ENCODE peak calls at places on chromosome 1, in seven cellular contexts. U is mesendoderm, B is neuronal stem cell, Q is mesenchymal stem cell, D is H9, Y is H1, M is trophoblast cell. O is an unnamed sample.

GRCh38 chr1:8880068-8880676 is 1.7 kb upstream of the ENO1 start:
- DNase-seq in Q (peak), D (peak), Y (no peak), U (peak), M (no peak), B (no peak), O (peak)

GRCh38 chr1:1609822-1610485 is 5.3 kb upstream of the MIB2 start:
- DNase-seq in B (no peak), Q (no peak), D (no peak), U (no peak), Y (no peak), M (no peak), O (no peak)

GRCh38 chr1:39554277-39554676 is 22.3 kb downstream of the PABPC4 start:
- DNase-seq in D (no peak), U (no peak), Q (no peak), M (no peak), Y (no peak), B (no peak), O (peak)

GRCh38 chr1:91507330-91507729 is 6.7 kb downstream of the CDC7 start:
- DNase-seq in U (no peak), M (peak), Q (no peak), B (no peak), Y (no peak), D (no peak), O (no peak)

GRCh38 chr1:4787551-4787950 is 133.1 kb downstream of the AJAP1 start:
- DNase-seq in B (no peak), Q (no peak), U (no peak), Y (no peak), M (no peak), D (peak), O (no peak)

GRCh38 chr1:59971464-59971911 is 44.9 kb upstream of the CYP2J2 start:
- DNase-seq in M (peak), Q (peak), U (peak), Y (no peak), B (peak), D (peak), O (peak)

GRCh38 chr1:181801617-181802016 is 259.9 kb downstream of the ZNF648 start:
- DNase-seq in Y (no peak), U (no peak), Q (no peak), D (no peak), B (no peak), M (no peak), O (no peak)

GRCh38 chr1:65208577-65208976 is 60.6 kb downstream of the AK4 start:
- DNase-seq in Q (no peak), D (peak), Y (no peak), U (no peak), M (no peak), B (no peak), O (no peak)

GRCh38 chr1:202274611-202275010 is 67.1 kb downstream of the UBE2T start:
- DNase-seq in B (no peak), Q (peak), U (peak), D (peak), M (peak), Y (no peak), O (peak)

GRCh38 chr1:26848947-26849774 is 13.8 kb upstream of the SFN start:
- DNase-seq in U (no peak), Y (no peak), B (no peak), M (no peak), D (no peak), Q (peak), O (peak)

GRCh38 chr1:232170909-232171308 is 459.0 kb downstream of the SIPA1L2 start:
- DNase-seq in U (no peak), B (no peak), M (no peak), Q (no peak), D (no peak), Y (no peak), O (no peak)

GRCh38 chr1:72412286-72412685 is 129.9 kb upstream of the NEGR1 start:
- DNase-seq in U (no peak), Q (no peak), B (no peak), Y (no peak), D (no peak), M (no peak), O (peak)

GRCh38 chr1:51355382-51355781 is 25.0 kb upstream of the TTC39A start:
- DNase-seq in M (no peak), D (no peak), Y (no peak), B (no peak), U (no peak), Q (no peak), O (no peak)

GRCh38 chr1:101130673-101131072 is 105.1 kb upstream of the DPH5 start:
- DNase-seq in U (peak), Q (no peak), B (no peak), Y (no peak), M (peak), D (no peak), O (peak)

GRCh38 chr1:87501738-87502137 is 173.1 kb downstream of the LMO4 start:
- DNase-seq in Q (no peak), Y (no peak), D (no peak), M (no peak), B (no peak), U (no peak), O (peak)

GRCh38 chr1:179129702-179130473 is 48.0 kb downstream of the TOR3A start:
- DNase-seq in Q (peak), Y (no peak), B (no peak), U (no peak), M (peak), D (no peak), O (peak)

GRCh38 chr1:226366290-226366689 is 41.6 kb downstream of the PARP1 start:
- DNase-seq in B (no peak), D (no peak), Q (no peak), Y (no peak), M (no peak), U (no peak), O (peak)

GRCh38 chr1:166507347-166507746 is 331.9 kb upstream of the POGK start:
- DNase-seq in M (no peak), B (no peak), D (no peak), Y (no peak), U (no peak), Q (no peak), O (no peak)

GRCh38 chr1:85372683-85373446 is 92.1 kb downstream of the DDAH1 start:
- DNase-seq in U (no peak), M (no peak), D (no peak), B (no peak), Y (no peak), Q (peak), O (peak)

GRCh38 chr1:235954306-235955283 is 87.9 kb upstream of the LYST start:
- DNase-seq in B (no peak), D (no peak), U (no peak), Q (peak), M (peak), Y (no peak), O (peak)

DNA sequence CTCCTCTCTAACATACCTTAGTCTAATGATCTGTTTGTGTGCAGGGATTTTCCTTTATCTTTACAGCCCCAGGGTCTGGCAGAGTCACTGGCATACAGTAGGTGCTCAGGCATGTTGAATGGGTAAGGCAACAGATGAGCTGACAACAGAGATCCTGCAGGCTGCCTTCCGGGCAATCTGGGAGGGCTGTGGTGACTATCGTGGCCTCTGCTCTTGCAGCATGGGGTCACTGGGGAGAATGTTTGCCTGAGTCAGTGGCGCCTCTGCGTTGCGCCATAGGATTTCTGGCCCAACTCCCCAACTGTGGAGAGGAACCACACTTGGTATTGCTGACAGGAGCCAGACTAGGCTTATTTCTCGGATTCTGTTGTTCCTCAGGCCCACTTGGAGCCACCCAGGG is 93.8 kb downstream of the LAMC2 start:
- DNase-seq in B (no peak), Y (no peak), U (no peak), Q (peak), D (no peak), M (peak), O (peak)
- H4K8ac ChIP-seq in B (no peak), Y (no peak), U (no peak), Q (peak), D (no peak), M (peak), O (peak)

DNA sequence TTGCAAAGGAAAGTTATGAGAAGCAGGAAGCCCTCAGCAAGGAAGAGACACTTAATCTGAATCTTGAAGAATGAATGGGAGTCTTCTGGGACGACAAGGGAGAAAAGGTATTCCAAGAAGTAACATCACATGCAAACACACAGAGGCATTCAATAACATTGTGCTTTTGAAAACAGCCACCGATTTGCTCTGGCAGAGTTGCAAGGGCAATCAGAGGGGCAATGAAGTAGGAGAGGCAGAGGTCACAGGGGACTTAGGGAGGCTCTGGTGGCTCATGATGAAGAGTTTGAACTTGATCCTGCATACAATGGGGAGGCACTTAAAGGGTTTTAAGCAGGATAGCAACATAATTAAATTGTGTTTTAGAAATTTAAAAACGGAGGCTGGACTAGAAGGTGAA is 107.7 kb downstream of the DDX20 start:
- DNase-seq in U (no peak), D (no peak), Y (no peak), M (no peak), Q (no peak), B (no peak), O (no peak)
- H3K23ac ChIP-seq in U (no peak), D (no peak), Y (no peak), M (no peak), Q (no peak), B (no peak), O (no peak)

GRCh38 chr1:244451951-244452795 is 464 bp upstream of the ADSS2 start:
- DNase-seq in B (peak), Q (peak), U (peak), M (peak), Y (peak), D (peak), O (peak)
- H4K8ac ChIP-seq in B (no peak), Q (no peak), U (no peak), M (no peak), Y (no peak), D (no peak), O (peak)

GRCh38 chr1:116460261-116460660 is 87.2 kb downstream of the ATP1A1 start:
- DNase-seq in U (no peak), Y (no peak), B (no peak), D (no peak), Q (no peak), M (no peak), O (no peak)

GRCh38 chr1:116460748-116461376 is 87.8 kb downstream of the ATP1A1 start:
- DNase-seq in M (no peak), Y (no peak), D (no peak), B (no peak), Q (no peak), U (no peak), O (no peak)

GRCh38 chr1:116463730-116464129 is 90.7 kb downstream of the ATP1A1 start:
- DNase-seq in M (no peak), D (no peak), Q (no peak), B (no peak), U (no peak), Y (no peak), O (no peak)

GRCh38 chr1:116461723-116462122 is 88.7 kb downstream of the ATP1A1 start:
- DNase-seq in Q (no peak), B (no peak), U (no peak), M (no peak), Y (no peak), D (no peak), O (no peak)

GRCh38 chr1:116462722-116463121 is 89.7 kb downstream of the ATP1A1 start:
- DNase-seq in Q (no peak), D (no peak), U (no peak), B (no peak), M (no peak), Y (no peak), O (no peak)
- H3K23ac ChIP-seq in Q (no peak), D (no peak), U (no peak), B (no peak), M (no peak), Y (no peak), O (no peak)

GRCh38 chr1:6731905-6732304 is 30.3 kb upstream of the DNAJC11 start:
- DNase-seq in D (no peak), Q (no peak), M (no peak), B (no peak), Y (no peak), U (no peak), O (no peak)

GRCh38 chr1:6734579-6735397 is 33.2 kb upstream of the DNAJC11 start:
- DNase-seq in M (peak), U (no peak), Y (no peak), D (no peak), Q (peak), B (no peak), O (peak)

GRCh38 chr1:6730889-6731288 is 29.3 kb upstream of the DNAJC11 start:
- DNase-seq in M (no peak), D (no peak), B (no peak), U (no peak), Y (no peak), Q (no peak), O (no peak)

GRCh38 chr1:6730473-6730872 is 28.9 kb upstream of the DNAJC11 start:
- DNase-seq in U (no peak), M (no peak), Q (no peak), Y (no peak), D (peak), B (no peak), O (no peak)

GRCh38 chr1:6732942-6733341 is 31.3 kb upstream of the DNAJC11 start:
- DNase-seq in D (no peak), M (peak), B (no peak), U (no peak), Q (no peak), Y (no peak), O (no peak)
- H4K8ac ChIP-seq in D (no peak), M (no peak), B (no peak), U (no peak), Q (no peak), Y (no peak), O (no peak)

GRCh38 chr1:14788065-14788464 is 189.6 kb downstream of the KAZN start:
- DNase-seq in B (no peak), Q (no peak), Y (no peak), D (no peak), U (no peak), M (no peak), O (no peak)

GRCh38 chr1:14791611-14792010 is 193.1 kb downstream of the KAZN start:
- DNase-seq in M (no peak), Q (no peak), D (no peak), U (no peak), Y (no peak), B (no peak), O (no peak)

GRCh38 chr1:14787604-14788003 is 189.1 kb downstream of the KAZN start:
- DNase-seq in U (peak), D (peak), M (peak), Q (no peak), Y (no peak), B (no peak), O (no peak)

GRCh38 chr1:14794136-14794768 is 195.8 kb downstream of the KAZN start:
- DNase-seq in U (no peak), D (no peak), Y (no peak), M (no peak), B (no peak), Q (no peak), O (no peak)

DNA sequence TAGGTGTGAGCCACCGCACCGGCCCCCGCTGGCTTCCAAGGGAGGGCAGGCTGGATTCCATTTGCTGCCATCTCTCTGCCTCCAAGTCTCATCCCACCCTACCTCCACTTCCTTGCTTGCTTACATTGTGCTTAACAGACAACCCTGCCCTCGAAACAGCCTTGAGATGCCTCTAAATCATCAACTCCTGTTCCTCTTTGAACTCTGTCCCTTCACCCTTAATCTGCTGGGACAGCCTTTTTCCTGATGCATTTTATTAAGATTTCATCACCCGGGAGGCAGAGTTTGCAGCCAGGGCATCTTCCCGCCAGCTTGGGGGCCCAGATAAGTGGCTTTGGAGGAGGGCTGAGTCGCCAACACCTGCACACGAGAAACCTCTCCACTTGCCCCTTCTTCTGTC is 192.5 kb downstream of the KAZN start:
- DNase-seq in Y (no peak), M (no peak), Q (no peak), U (no peak), B (no peak), D (no peak), O (no peak)
- H3K23ac ChIP-seq in Y (no peak), M (no peak), Q (no peak), U (no peak), B (no peak), D (no peak), O (no peak)

GRCh38 chr1:196205882-196206281 is 402.4 kb downstream of the KCNT2 start:
- DNase-seq in Y (no peak), D (no peak), M (no peak), Q (no peak), U (no peak), B (no peak), O (no peak)

GRCh38 chr1:196209265-196209664 is 399.0 kb downstream of the KCNT2 start:
- DNase-seq in M (no peak), Y (no peak), U (no peak), D (no peak), Q (no peak), B (no peak), O (no peak)

GRCh38 chr1:196214866-196215265 is 393.4 kb downstream of the KCNT2 start:
- DNase-seq in U (peak), Q (no peak), M (no peak), B (no peak), D (no peak), Y (no peak), O (no peak)

GRCh38 chr1:196207624-196208204 is 400.5 kb downstream of the KCNT2 start:
- DNase-seq in B (no peak), D (no peak), Q (no peak), Y (no peak), U (no peak), M (peak), O (peak)

GRCh38 chr1:196209983-196210382 is 398.3 kb downstream of the KCNT2 start:
- DNase-seq in Q (peak), B (no peak), Y (no peak), D (no peak), M (no peak), U (no peak), O (no peak)
- H4K8ac ChIP-seq in Q (no peak), B (no peak), Y (no peak), D (no peak), M (no peak), U (no peak), O (no peak)

GRCh38 chr1:111618081-111618480 is 1.5 kb upstream of the RAP1A start:
- DNase-seq in Q (no peak), Y (no peak), B (no peak), U (peak), M (no peak), D (no peak), O (no peak)
- H3K23ac ChIP-seq in Q (no peak), Y (no peak), B (no peak), U (no peak), M (no peak), D (no peak), O (no peak)

GRCh38 chr1:30169269-30169668 is 554.1 kb downstream of the MATN1 start:
- DNase-seq in M (no peak), Y (no peak), B (no peak), D (no peak), Q (no peak), U (peak), O (no peak)
- H4K8ac ChIP-seq in M (no peak), Y (no peak), B (no peak), D (no peak), Q (no peak), U (no peak), O (no peak)